ENCODE peak calls at places on chromosomes 1 and 21, in five cellular contexts. Y is colonic mucosa, D is nephron progenitor cell, K is RWPE2, S is GM19239. O is an unnamed sample.

GRCh38 chr1:197199923-197200467 is 53.5 kb upstream of the ASPM start:
- DNase-seq in Y (no peak), D (no peak), K (no peak), S (no peak), O (no peak)

GRCh38 chr21:27269646-27270045 is 302.8 kb upstream of the ADAMTS5 start:
- DNase-seq in Y (no peak), D (no peak), K (no peak), S (no peak), O (no peak)

GRCh38 chr1:186093437-186093836 is 281.6 kb downstream of the TPR start:
- DNase-seq in Y (peak; percentile 23), D (no peak), K (no peak), S (no peak), O (no peak)

GRCh38 chr1:34235594-34235993 is 58.9 kb downstream of the C1orf94 start:
- DNase-seq in Y (no peak), D (no peak), K (no peak), S (no peak), O (no peak)

GRCh38 chr1:25893072-25893604 is 13.1 kb downstream of the STMN1 start:
- DNase-seq in Y (no peak), D (no peak), K (no peak), S (no peak), O (no peak)

GRCh38 chr1:207691006-207691405 is 46.1 kb downstream of the CR1L start:
- DNase-seq in Y (no peak), D (no peak), K (no peak), S (no peak), O (no peak)

GRCh38 chr1:202812176-202813026 is 1.6 kb downstream of the PCAT6 start:
- DNase-seq in Y (peak; percentile 69), D (no peak), K (no peak), S (no peak), O (no peak)

GRCh38 chr1:212482352-212483153 is 49.8 kb downstream of the NENF start:
- DNase-seq in Y (no peak), D (no peak), K (no peak), S (no peak), O (no peak)

GRCh38 chr1:6870086-6870485 is 84.8 kb downstream of the CAMTA1 start:
- DNase-seq in Y (no peak), D (no peak), K (no peak), S (no peak), O (no peak)

GRCh38 chr21:24552491-24552890 is 1054.8 kb downstream of the MRPL39 start:
- DNase-seq in Y (no peak), D (no peak), K (no peak), S (no peak), O (no peak)

GRCh38 chr1:226172589-226172988 is 14.0 kb downstream of the ACBD3 start:
- DNase-seq in Y (no peak), D (no peak), K (no peak), S (no peak), O (no peak)

GRCh38 chr1:33443705-33444180 is 12.8 kb upstream of the PHC2 start:
- DNase-seq in Y (no peak), D (peak; percentile 82), K (no peak), S (no peak), O (no peak)

GRCh38 chr21:41741253-41742072 is 25.4 kb downstream of the RIPK4 start:
- DNase-seq in Y (no peak), D (no peak), K (no peak), S (no peak), O (no peak)

GRCh38 chr1:218476385-218476784 is 131.2 kb downstream of the TGFB2 start:
- DNase-seq in Y (no peak), D (no peak), K (no peak), S (no peak), O (no peak)

GRCh38 chr1:246794261-246795093 is 70.3 kb downstream of the SCCPDH start:
- DNase-seq in Y (no peak), D (peak; percentile 28), K (no peak), S (no peak), O (no peak)

GRCh38 chr1:12552951-12553921 is 64.8 kb downstream of the DHRS3 start:
- DNase-seq in Y (no peak), D (no peak), K (peak; percentile 51), S (no peak), O (no peak)

GRCh38 chr1:109821831-109822745 is 58.4 kb upstream of the EPS8L3 start:
- DNase-seq in Y (no peak), D (no peak), K (no peak), S (no peak), O (no peak)

GRCh38 chr1:15249032-15249601 is 2.1 kb downstream of the FHAD1 start:
- DNase-seq in Y (no peak), D (no peak), K (no peak), S (no peak), O (no peak)

GRCh38 chr1:161267332-161267731 is 8.8 kb downstream of the PCP4L1 start:
- DNase-seq in Y (no peak), D (no peak), K (no peak), S (no peak), O (no peak)

GRCh38 chr1:88134983-88135921 is 548.8 kb upstream of the PKN2 start:
- DNase-seq in Y (no peak), D (no peak), K (no peak), S (no peak), O (no peak)

GRCh38 chr1:18582890-18583289 is 47.8 kb upstream of the PAX7 start:
- DNase-seq in Y (no peak), D (no peak), K (no peak), S (no peak), O (no peak)

GRCh38 chr1:79128726-79129125 is 122.2 kb upstream of the ADGRL4 start:
- DNase-seq in Y (no peak), D (no peak), K (no peak), S (no peak), O (no peak)

GRCh38 chr1:235831148-235831547 is 35.6 kb downstream of the LYST start:
- DNase-seq in Y (no peak), D (no peak), K (no peak), S (no peak), O (no peak)

GRCh38 chr21:32372755-32373154 is 20.1 kb downstream of the URB1 start:
- DNase-seq in Y (no peak), D (no peak), K (no peak), S (no peak), O (no peak)

GRCh38 chr21:40070871-40071270 is 203.6 kb downstream of the PCP4 start:
- DNase-seq in Y (no peak), D (no peak), K (no peak), S (no peak), O (no peak)

GRCh38 chr21:38945536-38946245 is 140.0 kb downstream of the ETS2 start:
- DNase-seq in Y (no peak), D (peak; percentile 42), K (no peak), S (no peak), O (no peak)

GRCh38 chr1:11531314-11531870 is 52.4 kb downstream of the DISP3 start:
- DNase-seq in Y (no peak), D (no peak), K (no peak), S (no peak), O (no peak)

GRCh38 chr1:91876040-91876470 is 9.9 kb downstream of the TGFBR3 start:
- DNase-seq in Y (no peak), D (no peak), K (no peak), S (no peak), O (no peak)

GRCh38 chr1:32605711-32606424 is 44.5 kb downstream of the ZBTB8OS start:
- DNase-seq in Y (no peak), D (no peak), K (no peak), S (no peak), O (no peak)

GRCh38 chr1:181479137-181479745 is 4.1 kb upstream of the CACNA1E start:
- DNase-seq in Y (no peak), D (peak; percentile 50), K (no peak), S (peak; percentile 66), O (peak; percentile 57)

GRCh38 chr1:199161319-199161680 is 522.5 kb downstream of the PTPRC start:
- DNase-seq in Y (no peak), D (no peak), K (no peak), S (no peak), O (no peak)

GRCh38 chr1:117572546-117572945 is 33.3 kb upstream of the TENT5C start:
- DNase-seq in Y (peak; percentile 60), D (no peak), K (no peak), S (peak; percentile 32), O (peak; percentile 54)

GRCh38 chr1:36392836-36393235 is 4.9 kb downstream of the LSM10 start:
- DNase-seq in Y (no peak), D (no peak), K (no peak), S (no peak), O (no peak)

GRCh38 chr1:156804572-156805243 is 11.9 kb downstream of the SH2D2A start:
- DNase-seq in Y (no peak), D (no peak), K (no peak), S (no peak), O (no peak)

GRCh38 chr1:13790290-13791035 is 90.5 kb downstream of the PRDM2 start:
- DNase-seq in Y (no peak), D (no peak), K (no peak), S (no peak), O (no peak)

GRCh38 chr1:24749886-24750285 is 4.6 kb downstream of the CLIC4 start:
- DNase-seq in Y (no peak), D (no peak), K (no peak), S (no peak), O (no peak)

GRCh38 chr1:211320980-211321379 is 5.7 kb upstream of the TRAF5 start:
- DNase-seq in Y (no peak), D (no peak), K (no peak), S (no peak), O (no peak)

GRCh38 chr1:36157115-36157903 is 1.3 kb downstream of the MAP7D1 start:
- DNase-seq in Y (no peak), D (no peak), K (no peak), S (no peak), O (no peak)

O was measured in germinal center.